ENCODE peak calls at places on chromosomes 2 and 18, in five cellular contexts. Z is HepG2, V is GM12878, M is K562, D is SK-N-SH. E is an unnamed sample.

GRCh38 chr18:61935362-61935761 is 42.6 kb upstream of the RNF152 start:
- DNase-seq in Z (no peak), V (no peak), M (no peak), D (no peak), E (no peak)

GRCh38 chr18:7945882-7946281 is 378.8 kb downstream of the PTPRM start:
- DNase-seq in Z (peak), V (no peak), M (no peak), D (no peak), E (no peak)

GRCh38 chr2:10022886-10023662 is 20.3 kb upstream of the KLF11 start:
- DNase-seq in Z (no peak), V (no peak), M (no peak), D (no peak), E (no peak)

GRCh38 chr2:229090231-229090630 is 180.9 kb downstream of the PID1 start:
- DNase-seq in Z (no peak), V (no peak), M (no peak), D (no peak), E (no peak)

GRCh38 chr18:45642238-45642637 is 27.0 kb downstream of the SLC14A2 start:
- DNase-seq in Z (no peak), V (no peak), M (no peak), D (no peak), E (no peak)

GRCh38 chr2:225041871-225042799 is at the start of gene DOCK10:
- DNase-seq in Z (no peak), V (no peak), M (no peak), D (peak), E (peak)

GRCh38 chr2:217016829-217017228 is 157.0 kb upstream of the TNP1 start:
- DNase-seq in Z (no peak), V (no peak), M (no peak), D (no peak), E (no peak)

GRCh38 chr2:84849271-84849952 is 31.5 kb downstream of the TRABD2A start:
- DNase-seq in Z (no peak), V (no peak), M (no peak), D (no peak), E (no peak)

GRCh38 chr2:163558286-163559009 is 177.4 kb downstream of the FIGN start:
- DNase-seq in Z (no peak), V (no peak), M (no peak), D (no peak), E (no peak)

GRCh38 chr2:175877845-175878563 is 124.1 kb downstream of the LNPK start:
- DNase-seq in Z (no peak), V (no peak), M (no peak), D (no peak), E (no peak)

GRCh38 chr2:28628506-28628905 is 123.1 kb upstream of the PPP1CB start:
- DNase-seq in Z (no peak), V (no peak), M (no peak), D (no peak), E (no peak)

GRCh38 chr2:127820080-127820668 is 9.2 kb upstream of the WDR33 start:
- DNase-seq in Z (no peak), V (no peak), M (no peak), D (no peak), E (peak)

GRCh38 chr2:52934354-52934898 is 833.2 kb upstream of the CHAC2 start:
- DNase-seq in Z (peak), V (peak), M (no peak), D (no peak), E (no peak)

GRCh38 chr2:10387033-10387432 is 61.1 kb downstream of the ODC1 start:
- DNase-seq in Z (no peak), V (no peak), M (no peak), D (no peak), E (no peak)

GRCh38 chr2:112542974-112543760 is 902 bp downstream of the POLR1B start:
- DNase-seq in Z (peak), V (no peak), M (no peak), D (peak), E (peak)

GRCh38 chr18:59623456-59624383 is 73.5 kb downstream of the CCBE1 start:
- DNase-seq in Z (no peak), V (no peak), M (no peak), D (no peak), E (no peak)

GRCh38 chr2:159090514-159091201 is 122.2 kb downstream of the TANC1 start:
- DNase-seq in Z (no peak), V (peak), M (no peak), D (no peak), E (no peak)

GRCh38 chr2:196131949-196132925 is 39.1 kb downstream of the STK17B start:
- DNase-seq in Z (no peak), V (no peak), M (no peak), D (no peak), E (no peak)

GRCh38 chr18:58385472-58385871 is 243.4 kb downstream of the ALPK2 start:
- DNase-seq in Z (no peak), V (no peak), M (no peak), D (no peak), E (no peak)

GRCh38 chr2:20595439-20596192 is 55.3 kb downstream of the HS1BP3 start:
- DNase-seq in Z (peak), V (peak), M (no peak), D (no peak), E (no peak)

GRCh38 chr18:51651761-51652160 is 454.3 kb upstream of the MEX3C start:
- DNase-seq in Z (no peak), V (no peak), M (no peak), D (no peak), E (no peak)

GRCh38 chr2:156319811-156320490 is 12.6 kb downstream of the NR4A2 start:
- DNase-seq in Z (no peak), V (no peak), M (peak), D (peak), E (no peak)

GRCh38 chr2:187658952-187659525 is 104.8 kb upstream of the TFPI start:
- DNase-seq in Z (peak), V (no peak), M (no peak), D (peak), E (peak)

GRCh38 chr2:239346676-239347075 is 54.1 kb downstream of the HDAC4 start:
- DNase-seq in Z (no peak), V (no peak), M (no peak), D (no peak), E (no peak)

GRCh38 chr2:239343946-239344856 is 56.6 kb downstream of the HDAC4 start:
- DNase-seq in Z (no peak), V (no peak), M (no peak), D (no peak), E (no peak)

GRCh38 chr2:239343460-239343859 is 57.4 kb downstream of the HDAC4 start:
- DNase-seq in Z (no peak), V (no peak), M (no peak), D (no peak), E (no peak)

GRCh38 chr2:239345251-239345650 is 55.6 kb downstream of the HDAC4 start:
- DNase-seq in Z (no peak), V (no peak), M (no peak), D (no peak), E (no peak)

GRCh38 chr2:239344857-239345216 is 56.0 kb downstream of the HDAC4 start:
- DNase-seq in Z (no peak), V (no peak), M (no peak), D (no peak), E (no peak)
- TF ChIP-seq FOXM1 in Z (no peak), V (no peak), M (no peak), D (no peak), E (no peak)

DNA sequence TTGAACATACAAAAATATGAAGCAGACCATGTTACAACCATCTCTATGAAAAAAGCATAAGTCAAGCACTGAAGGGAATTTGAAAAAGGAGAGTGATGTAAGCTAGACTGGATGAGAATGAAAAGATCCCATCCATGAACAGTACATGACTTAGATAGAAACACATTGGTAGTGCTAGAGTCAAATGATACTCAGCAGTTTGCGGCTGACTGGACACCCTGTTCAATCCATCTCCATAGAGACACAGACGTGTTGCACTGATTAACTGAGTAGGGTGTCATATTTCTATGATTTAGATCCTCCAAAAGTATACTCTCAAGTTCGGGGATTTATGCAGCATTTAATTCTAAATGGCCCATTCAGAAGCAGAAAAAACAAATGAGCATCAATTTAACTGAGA is 674.3 kb upstream of the NRXN1 start:
- DNase-seq in Z (no peak), V (no peak), M (no peak), D (no peak), E (no peak)
- TF ChIP-seq FOXM1 in Z (no peak), V (no peak), M (no peak), D (no peak), E (no peak)

GRCh38 chr2:11573418-11574175 is 39.8 kb downstream of the GREB1 start:
- DNase-seq in Z (no peak), V (no peak), M (no peak), D (no peak), E (no peak)
- TF ChIP-seq FOXM1 in Z (no peak), V (no peak), M (no peak), D (no peak), E (no peak)

DNA sequence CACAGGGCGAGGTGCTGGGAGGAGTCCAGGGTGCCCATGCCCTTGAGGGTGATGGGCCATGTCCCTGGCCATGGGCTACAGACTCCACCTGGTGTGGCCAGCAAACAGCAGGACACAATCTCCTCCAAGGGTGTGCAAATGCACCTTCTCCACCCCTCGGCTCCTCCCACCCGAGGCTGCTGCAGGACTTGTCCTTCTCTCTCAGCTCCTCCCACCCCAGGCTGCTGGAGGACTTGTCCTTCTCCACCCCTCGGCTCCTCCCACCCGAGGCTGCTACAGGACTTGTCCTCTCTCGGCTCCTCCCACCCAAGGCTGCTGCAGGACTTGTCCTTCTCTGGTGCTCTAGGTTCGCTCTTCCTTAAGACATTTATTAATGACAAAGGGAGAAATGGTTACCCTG is 57.3 kb upstream of the SNTG2 start:
- DNase-seq in Z (no peak), V (no peak), M (peak), D (no peak), E (peak)
- TF ChIP-seq FOXM1 in Z (no peak), V (no peak), M (no peak), D (no peak), E (no peak)